ENCODE peak calls at places on chromosomes 3 and 15, in six cellular contexts. One of them, this sample, is unnamed.

GRCh38 chr3:41364736-41365135 is 165.4 kb downstream of the CTNNB1 start:
- DNase-seq in kidney: no peak
- DNase-seq in left ventricle myocardium inferior: no peak
- DNase-seq in mesothelial cell of epicardium: no peak
- DNase-seq in endothelial cell: no peak
- DNase-seq in AG09309: no peak
- DNase-seq in this sample: no peak

GRCh38 chr3:193029800-193030199 is 112.1 kb upstream of the MB21D2 start:
- DNase-seq in AG09309: no peak
- DNase-seq in kidney: no peak
- DNase-seq in mesothelial cell of epicardium: no peak
- DNase-seq in left ventricle myocardium inferior: no peak
- DNase-seq in endothelial cell: no peak
- DNase-seq in this sample: no peak

GRCh38 chr3:101249512-101249911 is 70.9 kb downstream of the IMPG2 start:
- DNase-seq in left ventricle myocardium inferior: no peak
- DNase-seq in AG09309: no peak
- DNase-seq in mesothelial cell of epicardium: no peak
- DNase-seq in endothelial cell: no peak
- DNase-seq in kidney: no peak
- DNase-seq in this sample: no peak

GRCh38 chr3:94543161-94543560 is 480.3 kb downstream of the NSUN3 start:
- DNase-seq in kidney: no peak
- DNase-seq in mesothelial cell of epicardium: no peak
- DNase-seq in left ventricle myocardium inferior: no peak
- DNase-seq in AG09309: no peak
- DNase-seq in endothelial cell: no peak
- DNase-seq in this sample: no peak

GRCh38 chr3:131729561-131729960 is 226.8 kb upstream of the MRPL3 start:
- DNase-seq in kidney: no peak
- DNase-seq in left ventricle myocardium inferior: no peak
- DNase-seq in AG09309: no peak
- DNase-seq in mesothelial cell of epicardium: no peak
- DNase-seq in endothelial cell: no peak
- DNase-seq in this sample: no peak

GRCh38 chr15:75348563-75349350 is 1.9 kb downstream of the NEIL1 start:
- DNase-seq in left ventricle myocardium inferior: no peak
- DNase-seq in endothelial cell: no peak
- DNase-seq in kidney: peak
- DNase-seq in mesothelial cell of epicardium: no peak
- DNase-seq in AG09309: no peak
- DNase-seq in this sample: no peak

GRCh38 chr15:58165661-58166060 is 27.5 kb downstream of the AQP9 start:
- DNase-seq in mesothelial cell of epicardium: peak
- DNase-seq in AG09309: peak
- DNase-seq in endothelial cell: no peak
- DNase-seq in left ventricle myocardium inferior: peak
- DNase-seq in kidney: peak
- DNase-seq in this sample: no peak

GRCh38 chr3:120470870-120471269 is 20.1 kb upstream of the FSTL1 start:
- DNase-seq in AG09309: no peak
- DNase-seq in left ventricle myocardium inferior: no peak
- DNase-seq in mesothelial cell of epicardium: no peak
- DNase-seq in endothelial cell: no peak
- DNase-seq in kidney: no peak
- DNase-seq in this sample: no peak

GRCh38 chr3:99330924-99331532 is 307.4 kb upstream of the COL8A1 start:
- DNase-seq in mesothelial cell of epicardium: no peak
- DNase-seq in endothelial cell: no peak
- DNase-seq in left ventricle myocardium inferior: no peak
- DNase-seq in kidney: no peak
- DNase-seq in AG09309: no peak
- DNase-seq in this sample: no peak

GRCh38 chr3:100401674-100402036 is 316 bp downstream of the LNP1 start:
- DNase-seq in mesothelial cell of epicardium: no peak
- DNase-seq in kidney: peak
- DNase-seq in left ventricle myocardium inferior: peak
- DNase-seq in AG09309: no peak
- DNase-seq in endothelial cell: peak
- DNase-seq in this sample: no peak

GRCh38 chr3:180325958-180326357 is 276.0 kb upstream of the TTC14 start:
- DNase-seq in endothelial cell: no peak
- DNase-seq in AG09309: no peak
- DNase-seq in mesothelial cell of epicardium: no peak
- DNase-seq in left ventricle myocardium inferior: no peak
- DNase-seq in kidney: no peak
- DNase-seq in this sample: no peak

GRCh38 chr3:180329847-180330246 is 272.1 kb upstream of the TTC14 start:
- DNase-seq in endothelial cell: no peak
- DNase-seq in mesothelial cell of epicardium: no peak
- DNase-seq in kidney: no peak
- DNase-seq in AG09309: no peak
- DNase-seq in left ventricle myocardium inferior: no peak
- DNase-seq in this sample: no peak

GRCh38 chr3:180330440-180330839 is 271.5 kb upstream of the TTC14 start:
- DNase-seq in AG09309: no peak
- DNase-seq in left ventricle myocardium inferior: no peak
- DNase-seq in mesothelial cell of epicardium: no peak
- DNase-seq in endothelial cell: no peak
- DNase-seq in kidney: no peak
- DNase-seq in this sample: no peak

GRCh38 chr3:180332608-180333007 is 269.4 kb upstream of the TTC14 start:
- DNase-seq in mesothelial cell of epicardium: no peak
- DNase-seq in left ventricle myocardium inferior: no peak
- DNase-seq in AG09309: no peak
- DNase-seq in kidney: no peak
- DNase-seq in endothelial cell: no peak
- DNase-seq in this sample: no peak

DNA sequence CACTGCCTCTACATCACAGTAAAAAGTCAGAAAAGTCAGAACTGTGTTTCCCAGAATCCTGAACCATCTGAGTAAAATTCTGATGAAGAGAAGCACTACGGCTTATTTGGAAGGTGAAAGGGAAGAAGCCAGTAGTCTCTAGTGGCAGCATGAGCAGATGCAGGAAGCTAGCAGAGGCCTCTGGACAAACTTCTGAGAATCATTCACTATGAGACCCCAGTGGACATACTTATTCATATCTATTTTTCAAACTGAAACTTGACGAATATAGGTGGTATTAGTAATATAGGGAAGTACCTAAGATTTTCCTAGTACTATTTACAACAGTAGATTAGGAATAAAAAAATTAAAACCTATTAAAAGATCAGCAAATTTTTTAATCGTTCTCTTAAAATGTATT is 272.8 kb upstream of the TTC14 start:
- DNase-seq in mesothelial cell of epicardium: no peak
- DNase-seq in left ventricle myocardium inferior: no peak
- DNase-seq in AG09309: no peak
- DNase-seq in kidney: no peak
- DNase-seq in endothelial cell: no peak
- DNase-seq in this sample: no peak
- TF ChIP-seq CTCF in mesothelial cell of epicardium: no peak
- TF ChIP-seq CTCF in left ventricle myocardium inferior: no peak
- TF ChIP-seq CTCF in AG09309: no peak
- TF ChIP-seq CTCF in kidney: no peak
- TF ChIP-seq CTCF in endothelial cell: no peak
- TF ChIP-seq CTCF in this sample: no peak

GRCh38 chr15:29364429-29365078 is 94.9 kb upstream of the NSMCE3 start:
- DNase-seq in AG09309: peak
- DNase-seq in endothelial cell: no peak
- DNase-seq in left ventricle myocardium inferior: no peak
- DNase-seq in kidney: no peak
- DNase-seq in mesothelial cell of epicardium: no peak
- DNase-seq in this sample: no peak
- TF ChIP-seq CTCF in AG09309: peak
- TF ChIP-seq CTCF in endothelial cell: peak
- TF ChIP-seq CTCF in left ventricle myocardium inferior: peak
- TF ChIP-seq CTCF in kidney: no peak
- TF ChIP-seq CTCF in mesothelial cell of epicardium: no peak
- TF ChIP-seq CTCF in this sample: no peak

DNA sequence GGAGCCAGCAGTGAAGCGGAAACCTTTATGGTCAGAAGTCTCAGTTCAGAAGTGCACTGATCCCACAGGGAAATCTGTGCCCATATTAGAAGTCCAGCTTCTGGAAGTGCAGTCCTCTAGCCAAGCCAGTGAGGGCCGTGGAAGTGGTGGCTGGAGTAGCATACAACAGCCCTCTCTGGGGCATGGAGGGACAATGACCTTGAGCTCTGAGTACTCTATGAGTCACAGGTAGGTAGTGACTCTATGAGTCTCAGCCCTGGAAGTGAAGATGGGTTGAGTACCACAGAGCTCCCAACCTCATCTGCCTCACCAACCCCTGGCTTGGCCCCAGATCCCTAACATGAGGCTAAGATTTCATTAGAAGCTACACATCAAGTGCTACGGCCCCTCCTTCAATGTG is 205.9 kb upstream of the PPP2R3A start:
- DNase-seq in mesothelial cell of epicardium: no peak
- DNase-seq in AG09309: no peak
- DNase-seq in kidney: no peak
- DNase-seq in endothelial cell: no peak
- DNase-seq in left ventricle myocardium inferior: no peak
- DNase-seq in this sample: no peak
- TF ChIP-seq CTCF in mesothelial cell of epicardium: no peak
- TF ChIP-seq CTCF in AG09309: no peak
- TF ChIP-seq CTCF in kidney: no peak
- TF ChIP-seq CTCF in endothelial cell: no peak
- TF ChIP-seq CTCF in left ventricle myocardium inferior: no peak
- TF ChIP-seq CTCF in this sample: no peak

DNA sequence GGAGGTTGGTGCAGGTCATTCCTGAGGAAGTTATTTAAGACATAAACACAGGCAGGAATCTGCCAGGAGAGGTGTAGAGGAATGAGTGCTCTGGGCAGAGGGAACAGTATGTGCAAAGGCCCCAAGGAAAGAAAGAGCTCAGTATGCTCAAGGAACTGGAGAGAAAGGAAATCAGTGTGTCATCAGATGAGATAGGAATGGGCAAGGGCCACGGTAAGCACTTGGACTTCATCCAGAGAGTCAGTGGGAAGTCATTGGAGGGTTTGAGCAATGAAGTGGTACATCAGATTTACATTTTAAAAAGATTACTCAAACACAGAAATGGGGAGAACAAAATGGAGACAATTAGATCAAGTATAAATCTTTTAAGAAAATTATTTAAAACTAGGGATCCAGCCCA is 272.2 kb downstream of the ADAMTSL3 start:
- DNase-seq in kidney: no peak
- DNase-seq in left ventricle myocardium inferior: no peak
- DNase-seq in mesothelial cell of epicardium: no peak
- DNase-seq in AG09309: no peak
- DNase-seq in endothelial cell: no peak
- DNase-seq in this sample: no peak
- TF ChIP-seq CTCF in kidney: no peak
- TF ChIP-seq CTCF in left ventricle myocardium inferior: no peak
- TF ChIP-seq CTCF in mesothelial cell of epicardium: no peak
- TF ChIP-seq CTCF in AG09309: no peak
- TF ChIP-seq CTCF in endothelial cell: no peak
- TF ChIP-seq CTCF in this sample: no peak

GRCh38 chr15:80090879-80091503 is 31.5 kb downstream of the ZFAND6 start:
- DNase-seq in mesothelial cell of epicardium: no peak
- DNase-seq in kidney: no peak
- DNase-seq in endothelial cell: no peak
- DNase-seq in left ventricle myocardium inferior: no peak
- DNase-seq in AG09309: no peak
- DNase-seq in this sample: no peak
- TF ChIP-seq CTCF in mesothelial cell of epicardium: peak
- TF ChIP-seq CTCF in kidney: no peak
- TF ChIP-seq CTCF in endothelial cell: peak
- TF ChIP-seq CTCF in left ventricle myocardium inferior: no peak
- TF ChIP-seq CTCF in AG09309: peak
- TF ChIP-seq CTCF in this sample: peak

DNA sequence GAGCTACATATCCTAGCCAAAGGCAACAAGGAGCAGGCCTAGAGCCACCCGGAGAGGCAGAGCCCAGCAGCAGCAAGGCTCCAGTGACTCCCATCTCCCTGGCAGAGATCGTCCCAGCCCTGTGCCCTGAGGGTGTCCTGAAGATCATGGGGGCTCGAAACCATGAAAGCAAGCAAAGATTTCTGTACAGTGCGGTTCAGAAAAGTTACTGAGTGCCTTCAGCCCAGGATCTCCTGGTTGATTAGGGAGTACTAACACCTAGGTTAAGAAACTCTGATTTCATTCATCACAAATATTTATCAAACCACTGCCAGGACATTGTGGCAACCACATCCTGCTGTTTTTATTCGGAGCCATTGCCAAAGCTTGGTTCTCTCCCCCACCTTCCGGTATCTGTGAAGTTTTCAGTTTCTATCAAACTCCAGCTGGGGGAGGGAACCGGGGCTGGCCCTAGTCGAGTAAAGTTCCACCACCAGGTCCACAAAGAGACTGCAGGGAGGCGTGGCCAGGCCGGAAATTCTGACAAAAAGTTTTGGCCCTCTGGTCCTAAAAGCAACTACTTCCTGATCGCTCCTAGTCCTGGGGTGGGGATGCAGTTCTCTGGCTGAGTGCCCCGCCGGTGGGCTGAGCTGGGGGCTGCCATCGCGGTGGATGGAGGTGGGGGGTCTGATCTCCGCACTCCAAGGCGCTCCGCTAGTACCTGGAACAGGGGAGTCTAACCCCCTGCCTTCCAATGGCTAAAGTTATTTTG is 1.2 kb downstream of the RAB43 start:
- DNase-seq in AG09309: peak
- DNase-seq in endothelial cell: peak
- DNase-seq in mesothelial cell of epicardium: peak
- DNase-seq in kidney: peak
- DNase-seq in left ventricle myocardium inferior: peak
- DNase-seq in this sample: no peak
- TF ChIP-seq CTCF in AG09309: peak
- TF ChIP-seq CTCF in endothelial cell: peak
- TF ChIP-seq CTCF in mesothelial cell of epicardium: no peak
- TF ChIP-seq CTCF in kidney: peak
- TF ChIP-seq CTCF in left ventricle myocardium inferior: peak
- TF ChIP-seq CTCF in this sample: no peak

GRCh38 chr15:63362196-63362595 is 19.4 kb downstream of the CA12 start:
- DNase-seq in AG09309: no peak
- DNase-seq in endothelial cell: no peak
- DNase-seq in kidney: peak
- DNase-seq in mesothelial cell of epicardium: no peak
- DNase-seq in left ventricle myocardium inferior: peak
- DNase-seq in this sample: no peak
- TF ChIP-seq CTCF in AG09309: no peak
- TF ChIP-seq CTCF in endothelial cell: no peak
- TF ChIP-seq CTCF in kidney: no peak
- TF ChIP-seq CTCF in mesothelial cell of epicardium: no peak
- TF ChIP-seq CTCF in left ventricle myocardium inferior: no peak
- TF ChIP-seq CTCF in this sample: no peak

GRCh38 chr3:96836153-96836915 is 21.9 kb downstream of the EPHA6 start:
- DNase-seq in kidney: no peak
- DNase-seq in left ventricle myocardium inferior: no peak
- DNase-seq in AG09309: no peak
- DNase-seq in mesothelial cell of epicardium: no peak
- DNase-seq in endothelial cell: no peak
- DNase-seq in this sample: no peak
- TF ChIP-seq CTCF in kidney: no peak
- TF ChIP-seq CTCF in left ventricle myocardium inferior: no peak
- TF ChIP-seq CTCF in AG09309: no peak
- TF ChIP-seq CTCF in mesothelial cell of epicardium: no peak
- TF ChIP-seq CTCF in endothelial cell: no peak
- TF ChIP-seq CTCF in this sample: no peak

This sample was measured in D721Med.